ENCODE peak calls at places on chromosomes 2 and 18, in seven cellular contexts. L is HepG2, S is GM12892, M is K562, W is GM12878, H is H1, R is SK-N-SH. D is an unnamed sample.

GRCh38 chr2:207487650-207488315 is 42.0 kb upstream of the CREB1 start:
- DNase-seq in W (no peak), M (no peak), S (no peak), L (no peak), R (no peak), H (no peak), D (no peak)

GRCh38 chr2:182593394-182593707 is 122.7 kb upstream of the DNAJC10 start:
- DNase-seq in H (no peak), S (no peak), W (no peak), L (no peak), M (no peak), R (no peak), D (no peak)

GRCh38 chr18:9559253-9559652 is 55.1 kb downstream of the PPP4R1 start:
- DNase-seq in M (no peak), L (no peak), W (no peak), R (no peak), H (no peak), S (no peak), D (no peak)

GRCh38 chr2:100882645-100883613 is 63.0 kb downstream of the NPAS2 start:
- DNase-seq in R (no peak), L (peak; percentile 96), H (no peak), S (no peak), M (no peak), W (no peak), D (no peak)

GRCh38 chr2:45218931-45219339 is 209.7 kb upstream of the SIX2 start:
- DNase-seq in L (no peak), H (no peak), S (no peak), M (no peak), W (no peak), R (no peak), D (no peak)

GRCh38 chr18:21740724-21741510 is at the start of gene MIB1:
- DNase-seq in H (peak; percentile 99), R (peak; percentile 96), W (peak; percentile 83), M (peak; percentile 71), S (peak; percentile 36), L (no peak), D (peak; percentile 41)

GRCh38 chr2:16960579-16960978 is 294.9 kb upstream of the CYRIA start:
- DNase-seq in S (no peak), M (no peak), H (no peak), R (no peak), L (no peak), W (peak; percentile 12), D (no peak)

GRCh38 chr2:11796190-11797171 is 50.0 kb downstream of the LPIN1 start:
- DNase-seq in H (no peak), M (no peak), S (no peak), R (no peak), W (no peak), L (no peak), D (no peak)

GRCh38 chr18:46621871-46622270 is 35.1 kb downstream of the LOXHD1 start:
- DNase-seq in L (no peak), S (no peak), H (peak; percentile 35), R (no peak), W (no peak), M (no peak), D (no peak)

GRCh38 chr2:202960524-202960923 is 48.4 kb downstream of the CARF start:
- DNase-seq in H (no peak), S (no peak), R (no peak), M (no peak), W (no peak), L (no peak), D (no peak)

GRCh38 chr18:40110455-40110854 is 1844.6 kb upstream of the PIK3C3 start:
- DNase-seq in W (no peak), R (no peak), M (no peak), S (no peak), L (no peak), H (no peak), D (no peak)

GRCh38 chr2:220469201-220469600 is 841.8 kb downstream of the SLC4A3 start:
- DNase-seq in M (no peak), S (no peak), R (no peak), W (no peak), L (no peak), H (no peak), D (no peak)

GRCh38 chr18:50410008-50410407 is 35.2 kb downstream of the SKA1 start:
- DNase-seq in W (no peak), L (no peak), M (peak; percentile 17), S (no peak), R (peak; percentile 54), H (no peak), D (no peak)

GRCh38 chr18:58572181-58572580 is 56.7 kb downstream of the ALPK2 start:
- DNase-seq in H (no peak), S (no peak), M (no peak), R (no peak), L (no peak), W (no peak), D (no peak)

GRCh38 chr18:75775121-75775520 is 347.6 kb upstream of the SMIM21 start:
- DNase-seq in H (no peak), L (no peak), M (no peak), S (no peak), R (no peak), W (no peak), D (no peak)

GRCh38 chr2:222582931-222583330 is 73.0 kb downstream of the FARSB start:
- DNase-seq in R (no peak), W (no peak), M (no peak), S (no peak), H (no peak), L (peak; percentile 23), D (no peak)

GRCh38 chr2:229927817-229928321 is 5.6 kb downstream of the FBXO36 start:
- DNase-seq in M (no peak), S (no peak), W (no peak), R (no peak), H (no peak), L (no peak), D (no peak)

GRCh38 chr18:46402396-46402795 is 254.6 kb downstream of the LOXHD1 start:
- DNase-seq in S (no peak), W (no peak), H (no peak), R (no peak), L (no peak), M (no peak), D (no peak)

GRCh38 chr2:42569116-42569711 is 782 bp downstream of the MTA3 start:
- DNase-seq in L (peak; percentile 38), S (peak; percentile 48), H (no peak), M (peak; percentile 68), R (peak; percentile 83), W (no peak), D (no peak)

GRCh38 chr2:219561179-219562048 is 9.9 kb downstream of the OBSL1 start:
- DNase-seq in S (no peak), H (no peak), M (no peak), L (peak; percentile 60), R (peak; percentile 51), W (no peak), D (no peak)

GRCh38 chr18:8367217-8367988 is 241.8 kb upstream of the RAB12 start:
- DNase-seq in R (peak; percentile 50), H (peak; percentile 83), L (no peak), W (no peak), S (peak; percentile 27), M (peak; percentile 41), D (peak; percentile 26)

GRCh38 chr2:50948691-50949090 is 83.2 kb downstream of the NRXN1 start:
- DNase-seq in R (no peak), M (no peak), H (no peak), L (no peak), S (no peak), W (no peak), D (no peak)

GRCh38 chr2:110713508-110714362 is 18.6 kb upstream of the ACOXL start:
- DNase-seq in M (no peak), R (no peak), H (no peak), W (no peak), L (peak; percentile 22), S (no peak), D (no peak)

DNA sequence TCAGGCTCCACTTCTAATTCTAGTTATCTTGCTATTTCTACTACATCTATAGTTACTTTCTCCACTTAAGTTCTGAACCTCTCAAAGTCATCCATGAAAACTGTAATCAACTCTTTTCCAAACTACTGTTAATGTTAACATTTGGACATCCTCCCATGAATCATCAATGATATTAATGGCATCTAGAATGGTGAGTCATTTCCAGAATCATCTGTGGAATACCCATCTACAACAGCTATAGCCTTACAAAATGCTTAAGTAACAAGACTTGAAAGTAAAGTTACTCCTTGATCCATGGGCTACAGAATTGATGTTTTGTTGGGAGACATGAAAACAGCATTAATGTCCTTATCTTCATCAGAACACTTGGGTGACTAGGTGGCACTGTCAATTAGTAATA is 35.4 kb downstream of the BARD1 start:
- DNase-seq in L (no peak), W (no peak), S (no peak), M (no peak), H (no peak), R (no peak), D (no peak)
- TF ChIP-seq TAF1 in L (no peak), W (no peak), S (no peak), M (no peak), H (no peak), R (no peak), D (no peak)

DNA sequence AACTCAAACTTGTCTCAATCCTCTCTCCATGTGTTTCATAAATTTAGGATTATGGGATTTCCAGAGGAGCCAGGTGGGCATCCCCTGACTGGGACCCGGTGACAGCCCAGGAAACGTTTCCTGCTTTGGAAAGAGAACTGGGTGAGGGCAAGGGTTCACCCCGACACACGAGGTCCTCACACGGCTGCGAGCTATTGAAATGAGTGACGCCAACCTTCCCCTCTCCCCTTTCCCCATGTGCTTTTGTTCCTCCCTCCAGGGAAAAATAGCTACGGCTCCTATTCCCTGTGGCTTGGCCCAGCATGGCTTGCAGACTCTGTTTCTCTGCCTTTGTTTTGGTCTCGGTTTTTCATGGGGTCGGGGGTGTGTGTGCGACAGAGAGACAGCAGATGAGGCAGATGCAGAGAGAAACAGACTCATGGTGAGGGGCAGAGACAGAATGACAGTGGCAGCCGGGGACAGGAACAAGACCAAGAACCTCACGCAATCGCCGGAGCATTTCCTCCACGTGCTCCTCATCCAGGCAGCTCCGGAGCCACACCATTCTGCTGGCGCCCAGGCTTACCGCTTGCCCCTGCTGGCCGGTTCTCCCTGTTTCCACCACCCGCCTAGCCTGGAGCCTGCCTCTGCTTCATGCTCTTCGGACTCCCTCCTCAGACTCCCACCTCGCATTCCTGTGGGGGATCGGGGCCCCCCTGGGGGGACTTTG is 238.5 kb downstream of the DYSF start:
- DNase-seq in H (peak; percentile 58), W (no peak), M (no peak), R (no peak), S (no peak), L (no peak), D (no peak)
- TF ChIP-seq TAF1 in H (no peak), W (no peak), M (no peak), R (no peak), S (no peak), L (no peak), D (no peak)

GRCh38 chr2:241770936-241771285 is 5.7 kb upstream of the GAL3ST2 start:
- DNase-seq in H (no peak), L (no peak), W (no peak), S (no peak), R (no peak), M (no peak), D (peak; percentile 21)
- TF ChIP-seq TAF1 in H (no peak), L (peak; percentile 9), W (no peak), S (no peak), R (no peak), M (no peak), D (no peak)

DNA sequence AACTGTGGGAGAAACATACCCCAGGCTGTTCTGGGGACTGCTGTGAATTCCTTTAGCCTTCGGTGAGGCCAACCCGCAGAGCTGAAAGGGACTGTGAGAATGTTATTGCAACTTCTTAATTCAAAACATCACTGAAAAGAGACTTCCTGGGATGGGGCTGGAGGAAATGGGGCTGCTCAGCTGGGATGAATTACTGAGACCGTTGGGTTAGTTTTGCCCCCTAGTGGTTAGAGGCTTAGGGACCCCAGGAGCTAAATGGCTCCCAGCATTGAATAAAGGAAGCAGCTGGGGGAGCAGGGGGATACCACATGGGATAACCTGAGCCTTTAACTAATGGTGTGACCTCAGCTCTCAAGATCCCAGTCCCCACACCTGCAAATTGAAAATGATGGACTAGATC is 941.1 kb upstream of the FANCL start:
- DNase-seq in L (peak; percentile 22), W (no peak), S (no peak), R (peak; percentile 52), M (peak; percentile 25), H (peak; percentile 57), D (peak; percentile 3)
- TF ChIP-seq TAF1 in L (no peak), W (no peak), S (no peak), R (no peak), M (no peak), H (no peak), D (no peak)